ENCODE peak calls at places on chromosomes 7 and 10, in eight cellular contexts. J is suprapubic skin, W is IMR-90, B is A673, D is pancreas, Y is fibroblast of pulmonary artery, X is HAP-1, L is astrocyte of the cerebellum. U is an unnamed sample.

GRCh38 chr7:105295626-105296352 is 92.9 kb downstream of the SRPK2 start:
- DNase-seq in J (no peak), W (no peak), B (no peak), D (no peak), Y (no peak), X (no peak), L (no peak), U (no peak)

GRCh38 chr7:1229334-1229935 is 3.2 kb upstream of the UNCX start:
- DNase-seq in J (no peak), W (no peak), B (no peak), D (no peak), Y (no peak), X (no peak), L (no peak), U (no peak)

GRCh38 chr7:234041-234711 is 41.8 kb downstream of the FAM20C start:
- DNase-seq in J (no peak), W (peak), B (no peak), D (no peak), Y (no peak), X (no peak), L (no peak), U (no peak)

GRCh38 chr10:70477661-70478162 is 855 bp upstream of the PALD1 start:
- DNase-seq in J (no peak), W (peak), B (peak), D (peak), Y (peak), X (no peak), L (no peak), U (no peak)

GRCh38 chr10:110368002-110368401 is 63.3 kb upstream of the SMNDC1 start:
- DNase-seq in J (no peak), W (peak), B (no peak), D (no peak), Y (no peak), X (no peak), L (no peak), U (no peak)

GRCh38 chr7:128755075-128755474 is 15.9 kb downstream of the CALU start:
- DNase-seq in J (no peak), W (no peak), B (no peak), D (no peak), Y (no peak), X (no peak), L (no peak), U (no peak)

GRCh38 chr7:69062020-69062760 is 536.1 kb upstream of the AUTS2 start:
- DNase-seq in J (no peak), W (peak), B (peak), D (no peak), Y (peak), X (no peak), L (peak), U (no peak)

GRCh38 chr7:154953006-154953684 is 49.8 kb downstream of the PAXIP1 start:
- DNase-seq in J (no peak), W (peak), B (peak), D (peak), Y (peak), X (peak), L (no peak), U (peak)

GRCh38 chr10:84256510-84257342 is 11.9 kb downstream of the RGR start:
- DNase-seq in J (no peak), W (peak), B (peak), D (peak), Y (peak), X (peak), L (no peak), U (no peak)

GRCh38 chr7:46492460-46492859 is 571.4 kb upstream of the IGFBP3 start:
- DNase-seq in J (no peak), W (no peak), B (no peak), D (no peak), Y (no peak), X (no peak), L (no peak), U (no peak)

GRCh38 chr10:86960003-86960862 is 1.8 kb downstream of the SNCG start:
- DNase-seq in J (peak), W (peak), B (peak), D (no peak), Y (peak), X (peak), L (no peak), U (no peak)

GRCh38 chr10:49153115-49153514 is 19.3 kb upstream of the FAM170B start:
- DNase-seq in J (no peak), W (no peak), B (no peak), D (no peak), Y (no peak), X (no peak), L (no peak), U (no peak)

GRCh38 chr10:11065567-11065966 is 47.9 kb downstream of the CELF2 start:
- DNase-seq in J (no peak), W (no peak), B (no peak), D (no peak), Y (no peak), X (no peak), L (no peak), U (no peak)

GRCh38 chr10:11329055-11329673 is 282.3 kb downstream of the USP6NL start:
- DNase-seq in J (no peak), W (no peak), B (no peak), D (no peak), Y (no peak), X (no peak), L (no peak), U (no peak)

GRCh38 chr10:60123172-60123571 is 216.8 kb upstream of the CCDC6 start:
- DNase-seq in J (no peak), W (peak), B (no peak), D (no peak), Y (peak), X (no peak), L (no peak), U (no peak)

GRCh38 chr10:56370217-56371113 is 9.4 kb upstream of the ZWINT start:
- DNase-seq in J (no peak), W (no peak), B (no peak), D (no peak), Y (peak), X (no peak), L (no peak), U (no peak)

GRCh38 chr7:7639847-7640220 is 718 bp upstream of the UMAD1 start:
- DNase-seq in J (no peak), W (peak), B (peak), D (no peak), Y (peak), X (peak), L (no peak), U (no peak)

GRCh38 chr10:46307281-46308112 is 20.7 kb downstream of the ANTXRL start:
- DNase-seq in J (peak), W (no peak), B (no peak), D (no peak), Y (no peak), X (no peak), L (no peak), U (no peak)

GRCh38 chr10:128860574-128860973 is 606.5 kb upstream of the MGMT start:
- DNase-seq in J (peak), W (no peak), B (no peak), D (no peak), Y (no peak), X (no peak), L (no peak), U (no peak)

GRCh38 chr10:32957341-32958084 is 517 bp downstream of the ITGB1 start:
- DNase-seq in J (peak), W (no peak), B (peak), D (peak), Y (no peak), X (no peak), L (no peak), U (no peak)

GRCh38 chr10:6729071-6729773 is 149.1 kb upstream of the PRKCQ start:
- DNase-seq in J (no peak), W (peak), B (no peak), D (no peak), Y (peak), X (no peak), L (no peak), U (no peak)

GRCh38 chr10:56003555-56003954 is 357.5 kb downstream of the ZWINT start:
- DNase-seq in J (no peak), W (no peak), B (no peak), D (no peak), Y (no peak), X (no peak), L (no peak), U (no peak)

GRCh38 chr10:17171131-17171530 is 30.3 kb downstream of the TRDMT1 start:
- DNase-seq in J (no peak), W (peak), B (no peak), D (no peak), Y (peak), X (no peak), L (no peak), U (no peak)

GRCh38 chr7:121578669-121579068 is 182.6 kb upstream of the FAM3C start:
- DNase-seq in J (no peak), W (no peak), B (no peak), D (no peak), Y (no peak), X (no peak), L (no peak), U (no peak)

GRCh38 chr10:6667679-6668270 is 87.7 kb upstream of the PRKCQ start:
- DNase-seq in J (no peak), W (peak), B (peak), D (no peak), Y (peak), X (peak), L (peak), U (no peak)

GRCh38 chr10:97542169-97543024 is 30.2 kb upstream of the ANKRD2 start:
- DNase-seq in J (peak), W (peak), B (peak), D (peak), Y (peak), X (no peak), L (peak), U (no peak)

GRCh38 chr7:149719912-149720335 is 53.5 kb downstream of the ZNF467 start:
- DNase-seq in J (no peak), W (no peak), B (no peak), D (no peak), Y (no peak), X (no peak), L (no peak), U (no peak)

GRCh38 chr7:111198255-111198654 is 107.3 kb downstream of the LRRN3 start:
- DNase-seq in J (no peak), W (peak), B (peak), D (no peak), Y (peak), X (no peak), L (peak), U (no peak)

GRCh38 chr7:12751764-12752163 is 64.3 kb downstream of the ARL4A start:
- DNase-seq in J (no peak), W (no peak), B (no peak), D (no peak), Y (no peak), X (no peak), L (no peak), U (no peak)

GRCh38 chr10:93542358-93542791 is 24.1 kb upstream of the FFAR4 start:
- DNase-seq in J (no peak), W (peak), B (peak), D (peak), Y (peak), X (no peak), L (no peak), U (no peak)

GRCh38 chr7:76397409-76398183 is 11.9 kb downstream of the SSC4D start:
- DNase-seq in J (peak), W (peak), B (peak), D (peak), Y (peak), X (peak), L (no peak), U (no peak)

GRCh38 chr7:105187302-105188169 is 173.5 kb downstream of the KMT2E start:
- DNase-seq in J (no peak), W (peak), B (no peak), D (peak), Y (no peak), X (no peak), L (no peak), U (no peak)

GRCh38 chr7:132004528-132004927 is 448.1 kb upstream of the PODXL start:
- DNase-seq in J (no peak), W (no peak), B (peak), D (no peak), Y (peak), X (no peak), L (peak), U (no peak)

GRCh38 chr10:52019078-52019644 is 294.9 kb upstream of the DKK1 start:
- DNase-seq in J (no peak), W (no peak), B (no peak), D (no peak), Y (no peak), X (peak), L (no peak), U (no peak)

GRCh38 chr7:110386914-110387313 is 704.0 kb upstream of the LRRN3 start:
- DNase-seq in J (no peak), W (peak), B (no peak), D (no peak), Y (peak), X (no peak), L (peak), U (no peak)

GRCh38 chr7:122884186-122884585 is 2.1 kb downstream of the CADPS2 start:
- DNase-seq in J (no peak), W (no peak), B (no peak), D (no peak), Y (no peak), X (no peak), L (no peak), U (no peak)

GRCh38 chr7:4641667-4642467 is 40.2 kb upstream of the FOXK1 start:
- DNase-seq in J (peak), W (peak), B (peak), D (peak), Y (peak), X (peak), L (peak), U (peak)

GRCh38 chr7:121016976-121017375 is 28.5 kb downstream of the CPED1 start:
- DNase-seq in J (no peak), W (peak), B (no peak), D (no peak), Y (peak), X (no peak), L (no peak), U (no peak)

GRCh38 chr10:49174926-49175500 is 13.2 kb downstream of the TMEM273 start:
- DNase-seq in J (peak), W (no peak), B (no peak), D (no peak), Y (no peak), X (no peak), L (no peak), U (no peak)

DNA sequence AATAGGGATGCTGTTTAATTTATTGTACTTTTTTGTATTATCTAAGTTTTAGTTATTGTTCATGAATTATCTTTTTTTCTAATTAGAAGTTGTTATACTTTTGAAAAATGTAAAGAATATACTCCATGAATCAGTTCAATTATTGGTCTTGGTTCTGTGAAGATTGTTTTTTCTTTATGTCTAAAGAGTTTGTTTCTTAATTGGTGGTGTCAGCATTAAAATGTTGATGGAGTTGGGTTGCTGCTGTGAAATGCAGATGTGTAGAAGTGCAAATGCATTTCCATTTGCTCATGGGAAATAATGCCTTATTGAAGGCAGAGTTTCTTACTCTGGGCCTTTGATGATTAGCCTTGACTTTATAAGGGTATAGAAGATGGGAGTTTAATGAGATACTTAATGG is 11.9 kb downstream of the NRG3 start:
- DNase-seq in J (no peak), W (no peak), B (no peak), D (no peak), Y (no peak), X (no peak), L (no peak), U (no peak)
- H3K4me3 ChIP-seq in J (no peak), W (no peak), B (no peak), D (no peak), Y (no peak), X (no peak), L (no peak), U (no peak)

DNA sequence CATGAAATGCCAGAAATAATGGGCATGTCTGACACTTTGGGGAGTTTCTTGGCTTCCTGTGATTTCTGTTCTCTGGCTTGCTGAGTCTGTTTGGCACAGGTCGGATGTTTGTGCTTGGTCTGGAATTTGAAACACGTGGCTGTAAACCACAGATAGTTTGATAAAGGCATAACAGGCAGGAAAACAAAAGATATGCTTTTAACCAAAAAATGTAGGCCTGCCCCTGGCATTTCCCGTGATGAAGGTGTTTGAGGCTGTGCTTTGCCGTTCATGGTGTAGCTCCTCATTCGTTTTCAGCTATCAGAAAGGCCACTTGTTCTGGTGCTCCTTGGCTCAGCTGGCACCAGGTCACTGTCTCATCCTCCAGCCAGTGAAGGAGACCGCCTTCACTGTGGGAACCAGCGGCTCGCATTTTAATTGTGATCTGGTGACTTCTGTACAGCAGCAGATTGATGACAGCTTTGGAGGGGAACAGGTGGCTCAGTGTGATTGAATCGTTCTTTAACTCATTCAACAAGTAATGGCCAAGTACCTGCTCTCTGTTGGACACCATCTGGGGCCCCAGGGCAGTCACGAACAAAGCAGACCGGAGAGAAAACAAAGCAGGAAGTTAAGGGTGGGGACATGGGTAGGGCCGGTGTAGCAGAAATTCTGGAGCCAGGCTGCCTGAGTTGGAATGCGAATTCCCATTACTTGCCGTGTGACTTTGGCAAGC is 111.5 kb downstream of the CCNY start:
- DNase-seq in J (no peak), W (peak), B (peak), D (no peak), Y (peak), X (peak), L (peak), U (no peak)
- H3K4me3 ChIP-seq in J (no peak), W (no peak), B (no peak), D (no peak), Y (peak), X (no peak), L (peak), U (no peak)

DNA sequence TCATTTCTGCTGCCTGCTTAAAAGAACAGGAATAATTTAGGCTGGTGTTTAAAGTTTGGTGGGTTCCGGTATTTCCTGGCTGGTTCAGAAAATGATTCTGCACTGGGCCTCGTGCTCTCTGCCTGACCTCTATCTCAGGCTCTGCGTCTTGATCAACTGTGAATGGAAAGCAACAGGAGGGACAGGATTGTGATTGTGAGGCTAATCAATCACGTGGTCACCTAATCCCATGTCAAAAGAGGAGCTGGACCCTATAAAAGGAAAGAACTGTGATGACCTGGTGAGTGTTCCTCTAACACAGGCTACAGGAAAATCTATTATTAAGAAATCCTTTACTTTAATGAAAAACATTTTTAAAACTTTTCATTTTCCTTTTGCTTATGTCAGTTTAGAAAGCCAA is at the start of gene DHX32:
- DNase-seq in J (no peak), W (no peak), B (no peak), D (no peak), Y (no peak), X (peak), L (no peak), U (no peak)
- H3K4me3 ChIP-seq in J (no peak), W (no peak), B (no peak), D (no peak), Y (no peak), X (no peak), L (no peak), U (no peak)

GRCh38 chr7:102410123-102410522 is 14.0 kb downstream of the PRKRIP1 start:
- DNase-seq in J (no peak), W (no peak), B (no peak), D (no peak), Y (no peak), X (no peak), L (no peak), U (no peak)
- H3K4me3 ChIP-seq in J (no peak), W (no peak), B (no peak), D (no peak), Y (no peak), X (no peak), L (no peak), U (no peak)

GRCh38 chr10:12397147-12397896 is 48.0 kb downstream of the CAMK1D start:
- DNase-seq in J (peak), W (no peak), B (no peak), D (no peak), Y (no peak), X (no peak), L (no peak), U (no peak)
- H3K4me3 ChIP-seq in J (no peak), W (no peak), B (no peak), D (no peak), Y (no peak), X (no peak), L (no peak), U (no peak)

DNA sequence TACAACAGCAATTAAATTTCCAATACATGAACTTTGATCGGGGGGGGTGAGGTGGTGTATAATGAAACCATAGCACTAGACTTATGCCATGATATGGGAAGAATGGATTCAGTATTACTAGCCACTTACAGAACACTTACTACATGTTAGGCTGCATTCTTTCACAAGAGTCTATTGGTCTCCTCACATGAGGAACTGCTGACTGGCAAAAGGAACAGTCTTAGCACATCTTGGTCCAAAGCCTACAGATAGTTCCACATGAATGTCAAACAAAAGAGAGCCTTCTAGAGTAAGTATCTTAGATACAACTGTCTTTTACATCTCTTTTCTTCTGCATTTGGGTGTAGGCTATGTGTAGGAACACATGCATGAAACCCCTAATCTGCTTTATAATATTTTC is 116.0 kb upstream of the DNAJB12 start:
- DNase-seq in J (no peak), W (no peak), B (no peak), D (no peak), Y (no peak), X (no peak), L (no peak), U (no peak)
- H3K4me3 ChIP-seq in J (no peak), W (no peak), B (no peak), D (no peak), Y (no peak), X (no peak), L (no peak), U (no peak)

DNA sequence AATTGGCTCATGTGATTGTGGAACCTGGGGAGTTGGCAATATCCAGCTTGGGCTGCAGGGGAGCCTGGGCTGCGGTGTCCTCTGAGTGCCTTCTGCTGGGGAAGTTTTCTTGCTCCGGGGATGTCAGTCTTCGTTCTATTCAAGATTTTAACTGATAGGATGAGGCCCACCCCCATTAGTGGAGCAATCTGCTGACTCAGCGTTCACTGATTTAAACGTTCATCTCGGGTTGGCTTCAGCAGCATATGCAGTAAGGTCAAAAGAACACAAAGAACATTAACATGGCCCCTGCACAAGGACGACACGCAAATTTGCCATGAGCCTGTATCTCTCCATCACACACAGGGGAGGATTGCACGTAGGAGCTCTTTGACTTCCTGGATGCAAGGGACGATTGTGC is 360.6 kb upstream of the ADARB2 start:
- DNase-seq in J (no peak), W (no peak), B (no peak), D (no peak), Y (no peak), X (no peak), L (no peak), U (no peak)
- H3K4me3 ChIP-seq in J (no peak), W (no peak), B (no peak), D (no peak), Y (no peak), X (no peak), L (no peak), U (no peak)

GRCh38 chr10:98800263-98800662 is 353.5 kb upstream of the HPS1 start:
- DNase-seq in J (no peak), W (no peak), B (no peak), D (no peak), Y (no peak), X (no peak), L (no peak), U (no peak)
- H3K4me3 ChIP-seq in J (no peak), W (no peak), B (no peak), D (no peak), Y (no peak), X (no peak), L (no peak), U (no peak)